ENCODE peak calls at places on chromosomes 1 and 21, in ten cellular contexts. M, R, K, X, W, D, V, F, Y and G are unnamed samples.

GRCh38 chr1:244861683-244862082 is 2.7 kb downstream of the HNRNPU start:
- DNase-seq in R (no peak), X (no peak), V (no peak), D (no peak), W (no peak), Y (no peak), F (no peak), K (no peak), M (no peak), G (no peak)

GRCh38 chr1:3315991-3316943 is 138.2 kb upstream of the ARHGEF16 start:
- DNase-seq in F (no peak), M (peak), Y (no peak), K (no peak), D (no peak), R (no peak), W (no peak), X (no peak), V (no peak), G (no peak)

GRCh38 chr1:181984006-181984405 is 77.5 kb downstream of the ZNF648 start:
- DNase-seq in W (no peak), Y (no peak), M (no peak), K (no peak), V (no peak), R (no peak), D (no peak), F (no peak), X (no peak), G (no peak)

GRCh38 chr1:78054559-78054958 is 8.8 kb downstream of the GIPC2 start:
- DNase-seq in X (no peak), K (no peak), R (no peak), Y (no peak), W (peak), D (no peak), M (no peak), F (no peak), V (no peak), G (no peak)

GRCh38 chr1:187063271-187063670 is 234.5 kb downstream of the PLA2G4A start:
- DNase-seq in D (no peak), Y (no peak), R (no peak), X (no peak), V (no peak), K (no peak), W (no peak), M (no peak), F (no peak), G (no peak)

GRCh38 chr1:97348599-97349265 is 572.1 kb downstream of the DPYD start:
- DNase-seq in R (no peak), W (no peak), M (no peak), Y (peak), V (no peak), D (no peak), F (no peak), K (no peak), X (no peak), G (no peak)

GRCh38 chr21:37552496-37553399 is 186.2 kb downstream of the DYRK1A start:
- DNase-seq in K (no peak), F (no peak), Y (no peak), W (no peak), X (no peak), D (no peak), V (no peak), M (no peak), R (no peak), G (no peak)

GRCh38 chr1:53627031-53627430 is 111.9 kb downstream of the GLIS1 start:
- DNase-seq in W (no peak), V (no peak), Y (no peak), F (no peak), X (no peak), D (no peak), K (no peak), R (no peak), M (no peak), G (peak)

GRCh38 chr1:44260792-44261474 is 47.7 kb downstream of the DMAP1 start:
- DNase-seq in D (no peak), R (no peak), F (no peak), W (no peak), M (peak), V (no peak), X (no peak), Y (no peak), K (no peak), G (peak)